ENCODE peak calls at places on chromosome 13, in four cellular contexts. N is HTR-8/SVneo, J is left ventricle myocardium inferior, L is NCI-H446 treated with DMSO at 0.1 percent for 48 hours. M is an unnamed sample.

GRCh38 chr13:21137696-21138095 is 38.7 kb downstream of the SKA3 start:
- DNase-seq in N (no peak), J (no peak), L (no peak), M (no peak)

GRCh38 chr13:113789167-113789566 is 30.1 kb downstream of the TMEM255B start:
- DNase-seq in N (no peak), L (no peak), J (no peak), M (no peak)

GRCh38 chr13:41960195-41960699 is 662 bp downstream of the VWA8 start:
- DNase-seq in J (no peak), L (no peak), N (no peak), M (peak; percentile 38)

GRCh38 chr13:47080616-47081015 is 183.8 kb upstream of the HTR2A start:
- DNase-seq in J (no peak), L (no peak), N (no peak), M (no peak)

GRCh38 chr13:109867766-109868165 is 81.4 kb upstream of the IRS2 start:
- DNase-seq in L (no peak), J (no peak), N (no peak), M (no peak)

GRCh38 chr13:33228645-33229445 is 56.7 kb downstream of the STARD13 start:
- DNase-seq in N (no peak), L (peak; percentile 69), J (no peak), M (peak; percentile 53)

GRCh38 chr13:55410398-55411330 is 1730.1 kb upstream of the PRR20A start:
- DNase-seq in L (no peak), J (no peak), N (no peak), M (no peak)

GRCh38 chr13:37187611-37188010 is 82.1 kb upstream of the CSNK1A1L start:
- DNase-seq in J (no peak), N (no peak), L (no peak), M (no peak)

GRCh38 chr13:35978607-35979316 is 152.4 kb downstream of the DCLK1 start:
- DNase-seq in J (no peak), N (peak; percentile 29), L (peak; percentile 40), M (peak; percentile 58)